ENCODE peak calls at places on chromosomes 12 and 14, in nine cellular contexts. Z is GM23248, M is PC-3, H is H9, F is HCT116, S is osteoblast, X is OCI-LY7, E is astrocyte, A is HepG2. D is an unnamed sample.

GRCh38 chr12:94147991-94148840 is at the start of gene PLXNC1:
- DNase-seq in Z (peak; percentile 70), M (no peak), H (peak; percentile 67), F (no peak), S (peak; percentile 93), X (peak; percentile 80), E (peak; percentile 38), A (no peak), D (peak; percentile 61)

GRCh38 chr12:99847936-99848335 is 136.8 kb downstream of the ANKS1B start:
- DNase-seq in Z (no peak), M (no peak), H (no peak), F (no peak), S (no peak), X (no peak), E (no peak), A (no peak), D (no peak)

GRCh38 chr12:16606201-16606849 is 363 bp upstream of the LMO3 start:
- DNase-seq in Z (peak; percentile 68), M (peak; percentile 25), H (peak; percentile 78), F (no peak), S (peak; percentile 61), X (peak; percentile 67), E (peak; percentile 27), A (no peak), D (peak; percentile 59)

GRCh38 chr12:115752913-115753726 is 524.4 kb downstream of the MED13L start:
- DNase-seq in Z (peak; percentile 81), M (peak; percentile 89), H (peak; percentile 50), F (peak; percentile 42), S (no peak), X (peak; percentile 44), E (peak; percentile 50), A (peak; percentile 58), D (peak; percentile 83)

GRCh38 chr12:70920251-70920851 is at the start of gene PTPRR:
- DNase-seq in Z (no peak), M (no peak), H (peak; percentile 81), F (no peak), S (peak; percentile 15), X (no peak), E (no peak), A (no peak), D (peak; percentile 28)

GRCh38 chr12:104138747-104139186 is 757 bp upstream of the NFYB start:
- DNase-seq in Z (peak; percentile 41), M (no peak), H (peak; percentile 45), F (no peak), S (peak; percentile 51), X (no peak), E (no peak), A (no peak), D (peak; percentile 5)

GRCh38 chr14:39229601-39230110 is 4.1 kb upstream of the MIA2 start:
- DNase-seq in Z (no peak), M (no peak), H (no peak), F (no peak), S (no peak), X (no peak), E (no peak), A (no peak), D (no peak)

GRCh38 chr14:86796221-86797074 is 1196.5 kb downstream of the GALC start:
- DNase-seq in Z (no peak), M (no peak), H (no peak), F (no peak), S (no peak), X (no peak), E (peak; percentile 82), A (peak; percentile 69), D (no peak)

GRCh38 chr12:82359115-82359478 is 768 bp downstream of the METTL25 start:
- DNase-seq in Z (peak; percentile 49), M (no peak), H (peak; percentile 69), F (no peak), S (peak; percentile 56), X (peak; percentile 36), E (peak; percentile 1), A (no peak), D (peak; percentile 35)

GRCh38 chr14:94125659-94126418 is 3.6 kb downstream of the IFI27L2 start:
- DNase-seq in Z (no peak), M (no peak), H (peak; percentile 12), F (no peak), S (peak; percentile 14), X (no peak), E (no peak), A (no peak), D (no peak)

GRCh38 chr12:85527192-85527591 is 247.2 kb downstream of the ALX1 start:
- DNase-seq in Z (no peak), M (no peak), H (no peak), F (no peak), S (no peak), X (peak; percentile 10), E (no peak), A (no peak), D (no peak)

GRCh38 chr12:118102070-118102469 is 1.7 kb downstream of the VSIG10 start:
- DNase-seq in Z (peak; percentile 31), M (peak; percentile 93), H (peak; percentile 47), F (peak; percentile 46), S (peak; percentile 84), X (no peak), E (no peak), A (peak; percentile 39), D (peak; percentile 29)

DNA sequence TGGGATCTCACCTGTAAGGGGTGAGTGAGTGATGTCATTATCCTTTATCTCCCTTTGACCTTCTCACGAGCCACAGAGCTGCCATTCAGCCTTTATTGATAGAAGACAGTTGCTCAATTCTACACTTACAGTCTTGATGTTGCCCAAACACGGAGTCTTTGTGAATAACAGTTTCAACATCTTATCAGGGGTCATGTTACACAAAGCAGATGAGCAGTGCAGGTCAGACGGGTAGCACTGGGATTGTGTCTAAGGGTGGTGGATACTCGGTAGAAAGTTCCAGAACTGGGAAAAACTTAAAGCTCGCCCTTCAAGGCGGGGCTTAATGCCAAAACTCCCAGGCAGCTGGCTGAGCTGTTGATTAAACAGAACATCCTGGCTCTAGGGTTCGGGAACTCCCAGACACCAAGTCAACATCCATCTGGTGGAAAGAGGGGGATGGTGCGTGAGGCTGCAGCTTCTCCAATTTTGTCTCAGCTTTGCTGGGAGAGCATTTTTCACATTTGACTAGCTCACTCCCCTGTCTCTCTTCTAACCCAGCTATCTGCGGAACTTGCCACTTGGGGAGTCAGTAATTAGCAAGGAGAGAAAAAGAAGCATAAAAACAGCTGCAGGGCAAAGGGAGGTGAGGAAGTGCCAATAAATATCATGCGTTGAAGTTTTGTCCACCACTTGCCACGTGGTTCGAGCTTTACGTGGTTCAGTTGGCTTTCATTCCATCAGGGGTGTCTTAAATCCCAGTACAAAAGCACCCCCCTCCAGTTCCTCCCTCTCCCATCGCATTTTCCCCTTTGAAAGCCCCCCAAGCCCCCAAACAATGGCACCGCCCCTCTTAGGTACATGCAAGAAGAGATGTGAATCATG is 31.0 kb downstream of the FOXN4 start:
- DNase-seq in Z (peak; percentile 40), M (no peak), H (no peak), F (no peak), S (peak; percentile 73), X (no peak), E (no peak), A (peak; percentile 97), D (peak; percentile 62)
- H2AFZ ChIP-seq in Z (no peak overlapping the region), M (no peak overlapping the region), H (no peak overlapping the region), F (no peak overlapping the region), S (no peak overlapping the region), X (no peak overlapping the region), E (no peak overlapping the region), A (no peak overlapping the region), D (no peak overlapping the region)

GRCh38 chr12:6223545-6223944 is 23.3 kb downstream of the CD9 start:
- DNase-seq in Z (no peak), M (no peak), H (no peak), F (no peak), S (no peak), X (no peak), E (no peak), A (no peak), D (no peak)
- H3K4me1 ChIP-seq in Z (peaks cover 30% of the 10 kb centered on the region), M (peaks cover 56% of the 10 kb centered on the region), H (peaks cover 12% of the 10 kb centered on the region), F (peaks cover 61% of the 10 kb centered on the region), S (peaks cover 23% of the 10 kb centered on the region), X (peaks cover 10% of the 10 kb centered on the region), E (peaks cover 27% of the 10 kb centered on the region), A (peaks cover 99% of the 10 kb centered on the region), D (peaks cover 43% of the 10 kb centered on the region)

GRCh38 chr14:22764382-22764781 is 2.1 kb upstream of the OXA1L start:
- DNase-seq in Z (no peak), M (no peak), H (no peak), F (no peak), S (no peak), X (no peak), E (no peak), A (no peak), D (no peak)
- H3K4me2 ChIP-seq in Z (no peak overlapping the region), M (no peak overlapping the region), H (no peak overlapping the region), F (no peak overlapping the region), S (no peak overlapping the region), X (no peak overlapping the region), E (no peak overlapping the region), A (no peak overlapping the region), D (no peak overlapping the region)

DNA sequence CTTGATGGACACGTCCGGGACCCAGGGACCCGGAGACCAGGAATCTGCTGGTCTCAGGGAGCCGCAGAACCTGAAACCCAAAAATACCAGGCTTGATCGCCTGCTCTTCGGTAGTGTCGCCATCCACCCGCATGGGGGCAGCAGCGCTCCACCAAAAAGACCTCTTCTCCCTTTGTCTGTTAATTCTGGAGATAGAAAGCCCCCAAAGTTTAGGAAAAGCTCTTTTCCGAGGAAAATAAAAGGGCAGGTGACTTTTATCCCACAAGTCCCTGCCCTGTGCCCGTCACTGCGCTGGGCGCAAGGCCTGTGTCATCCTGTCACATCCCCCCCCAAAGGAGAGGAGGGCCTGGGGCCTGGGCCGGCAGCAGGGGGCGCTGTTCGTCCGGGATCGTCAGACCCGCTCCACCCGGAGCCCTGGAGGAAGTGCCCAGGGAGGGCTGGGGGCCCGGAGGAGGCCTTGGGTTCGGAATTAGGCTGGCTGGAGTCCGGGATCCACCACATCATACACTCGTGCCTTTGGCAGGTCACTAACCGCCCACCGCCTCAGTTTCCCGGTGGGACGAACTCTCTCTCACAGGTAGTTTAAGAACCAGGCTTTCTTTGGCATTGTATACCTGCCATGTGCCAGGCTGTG is 31.9 kb downstream of the DAD1 start:
- DNase-seq in Z (peak; percentile 79), M (peak; percentile 78), H (peak; percentile 87), F (peak; percentile 48), S (peak; percentile 97), X (peak; percentile 93), E (peak; percentile 30), A (peak; percentile 74), D (peak; percentile 92)
- H2AFZ ChIP-seq in Z (peak overlapping the region; percentile 90), M (peak overlapping the region; percentile 69), H (peak overlapping the region; percentile 18), F (peak overlapping the region; percentile 95), S (peak overlapping the region; percentile 93), X (peak overlapping the region; percentile 8), E (peak overlapping the region; percentile 70), A (peak overlapping the region; percentile 58), D (peak overlapping the region; percentile 44)

DNA sequence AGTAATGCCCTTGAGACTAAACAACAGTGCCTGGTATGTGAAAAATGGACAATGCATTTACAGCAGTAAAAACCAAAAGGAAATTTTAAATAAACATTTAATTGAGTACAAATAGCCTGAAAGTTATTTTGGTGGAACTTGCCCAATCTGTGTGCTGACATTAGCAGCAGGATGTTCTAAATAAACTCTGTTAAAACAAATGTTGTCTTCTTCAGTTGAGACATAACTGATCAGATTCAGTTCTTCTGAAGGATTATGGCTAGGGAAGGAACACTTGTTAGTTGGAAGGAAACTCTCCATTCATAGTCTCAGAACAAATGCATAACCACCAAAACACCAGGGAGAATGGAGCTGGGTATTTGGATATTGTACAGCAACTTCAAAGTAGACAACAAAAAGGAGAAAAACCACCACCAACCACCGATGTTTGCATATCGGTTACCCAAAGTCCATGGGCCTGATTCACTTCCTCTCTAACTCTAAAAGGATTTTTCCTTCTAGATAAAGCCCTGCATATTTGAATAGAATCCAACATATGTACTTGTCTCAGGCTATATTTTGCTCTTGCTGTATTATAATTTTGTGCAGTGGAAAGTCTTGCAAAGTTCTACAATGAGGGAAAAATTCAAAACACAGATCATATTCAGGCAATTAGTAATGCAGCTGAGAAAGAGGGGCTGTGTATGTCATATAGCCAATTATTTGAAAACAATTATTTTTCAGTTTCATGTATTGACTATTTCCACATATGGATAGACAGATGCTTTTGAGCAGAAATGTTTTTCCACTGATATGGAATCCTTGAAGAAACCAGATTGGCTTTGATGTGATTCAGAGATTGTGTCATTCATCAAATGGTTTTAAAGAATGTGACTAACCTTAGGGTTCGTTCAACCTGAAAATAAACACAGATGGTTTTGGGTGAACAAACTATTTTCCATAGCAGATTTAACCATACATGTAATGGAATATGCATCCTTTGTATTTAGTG is 152.2 kb upstream of the BMP4 start:
- DNase-seq in Z (peak; percentile 60), M (peak; percentile 100), H (no peak), F (peak; percentile 48), S (no peak), X (no peak), E (peak; percentile 98), A (peak; percentile 96), D (no peak)
- H3K4me1 ChIP-seq in Z (peaks cover 36% of the 10 kb centered on the region), M (peaks cover 75% of the 10 kb centered on the region), H (no peaks in the 10 kb centered on the region), F (peaks cover 60% of the 10 kb centered on the region), S (peaks cover 30% of the 10 kb centered on the region), X (no peaks in the 10 kb centered on the region), E (peaks cover 26% of the 10 kb centered on the region), A (peaks cover 84% of the 10 kb centered on the region), D (peaks cover 7% of the 10 kb centered on the region)

D was measured in hepatocyte.